ENCODE peak calls at places on chromosome 14, in eight cellular contexts. E, D, N, H, Z, W, Y and I are unnamed samples. For H3K4me1, the result is how much of the 10 kb centered on the place peaks cover.

GRCh38 chr14:27008187-27008586 is 410.4 kb upstream of the NOVA1 start:
- DNase-seq in E (no peak), D (no peak), Y (no peak), N (no peak), H (no peak), W (no peak), Z (no peak), I (no peak)

GRCh38 chr14:62629070-62629580 is 416.1 kb downstream of the KCNH5 start:
- DNase-seq in E (no peak), Y (no peak), H (no peak), N (no peak), Z (no peak), D (no peak), W (peak), I (no peak)

GRCh38 chr14:67987596-67987995 is 168.0 kb downstream of the RAD51B start:
- DNase-seq in E (no peak), W (no peak), Y (no peak), N (peak), D (no peak), Z (no peak), H (no peak), I (no peak)

GRCh38 chr14:75499084-75499875 is 23.0 kb upstream of the BATF start:
- DNase-seq in W (no peak), E (no peak), N (no peak), H (no peak), Z (no peak), Y (no peak), D (no peak), I (no peak)

GRCh38 chr14:99595524-99595923 is 8.5 kb downstream of the CCDC85C start:
- DNase-seq in E (no peak), Y (no peak), D (no peak), W (no peak), N (no peak), H (no peak), Z (no peak), I (no peak)

GRCh38 chr14:88049271-88049670 is 44.3 kb downstream of the GPR65 start:
- DNase-seq in N (no peak), E (no peak), D (no peak), Z (no peak), Y (no peak), H (no peak), W (no peak), I (no peak)

GRCh38 chr14:80959448-80960006 is 4.1 kb downstream of the TSHR start:
- DNase-seq in N (no peak), E (peak), D (peak), Z (no peak), W (no peak), H (no peak), Y (no peak), I (no peak)

GRCh38 chr14:56351861-56352260 is 227.7 kb upstream of the TMEM260 start:
- DNase-seq in W (peak), Y (no peak), H (no peak), N (peak), E (no peak), D (no peak), Z (no peak), I (no peak)

DNA sequence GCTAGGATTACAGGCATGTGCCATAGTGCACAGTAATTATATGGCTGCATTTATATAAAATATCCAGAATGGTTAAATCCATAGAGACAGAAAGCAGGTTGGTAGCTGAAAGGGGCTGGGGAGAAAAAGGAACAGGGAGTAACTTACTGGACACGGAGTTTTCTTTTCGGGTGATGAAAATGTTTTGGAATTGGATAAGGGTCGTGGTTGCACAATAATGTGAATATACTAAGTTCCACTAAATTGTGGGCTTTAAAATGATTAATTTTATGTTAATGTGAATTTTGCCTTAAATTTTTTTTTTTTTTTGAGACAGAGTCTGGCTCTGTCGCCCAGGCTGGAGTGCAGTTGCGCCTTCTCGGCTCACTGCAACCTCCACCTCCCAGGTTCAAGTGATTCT is 70.1 kb upstream of the BDKRB2 start:
- DNase-seq in E (no peak), H (no peak), Z (no peak), W (no peak), Y (no peak), D (no peak), N (no peak), I (no peak)
- H3K27ac ChIP-seq in E (no peak), H (no peak), Z (no peak), W (no peak), Y (no peak), D (no peak), N (no peak), I (no peak)

GRCh38 chr14:89294872-89295271 is 122.2 kb downstream of the FOXN3 start:
- DNase-seq in E (no peak), Y (no peak), D (no peak), Z (no peak), H (no peak), W (no peak), N (no peak), I (no peak)

GRCh38 chr14:89292579-89293348 is 124.3 kb downstream of the FOXN3 start:
- DNase-seq in Y (no peak), W (peak), Z (no peak), H (no peak), N (no peak), D (no peak), E (no peak), I (no peak)

GRCh38 chr14:89296281-89296745 is 120.7 kb downstream of the FOXN3 start:
- DNase-seq in N (no peak), W (peak), H (no peak), Y (no peak), Z (no peak), E (no peak), D (no peak), I (no peak)

GRCh38 chr14:89293349-89293916 is 123.6 kb downstream of the FOXN3 start:
- DNase-seq in H (no peak), W (peak), E (no peak), Y (no peak), Z (no peak), D (no peak), N (no peak), I (no peak)

GRCh38 chr14:89294060-89294459 is 123.0 kb downstream of the FOXN3 start:
- DNase-seq in H (peak), E (no peak), N (no peak), Y (no peak), D (no peak), Z (no peak), W (no peak), I (no peak)
- H3K4me3 ChIP-seq in H (no peak), E (no peak), N (no peak), Y (no peak), D (no peak), Z (no peak), W (no peak), I (no peak)

DNA sequence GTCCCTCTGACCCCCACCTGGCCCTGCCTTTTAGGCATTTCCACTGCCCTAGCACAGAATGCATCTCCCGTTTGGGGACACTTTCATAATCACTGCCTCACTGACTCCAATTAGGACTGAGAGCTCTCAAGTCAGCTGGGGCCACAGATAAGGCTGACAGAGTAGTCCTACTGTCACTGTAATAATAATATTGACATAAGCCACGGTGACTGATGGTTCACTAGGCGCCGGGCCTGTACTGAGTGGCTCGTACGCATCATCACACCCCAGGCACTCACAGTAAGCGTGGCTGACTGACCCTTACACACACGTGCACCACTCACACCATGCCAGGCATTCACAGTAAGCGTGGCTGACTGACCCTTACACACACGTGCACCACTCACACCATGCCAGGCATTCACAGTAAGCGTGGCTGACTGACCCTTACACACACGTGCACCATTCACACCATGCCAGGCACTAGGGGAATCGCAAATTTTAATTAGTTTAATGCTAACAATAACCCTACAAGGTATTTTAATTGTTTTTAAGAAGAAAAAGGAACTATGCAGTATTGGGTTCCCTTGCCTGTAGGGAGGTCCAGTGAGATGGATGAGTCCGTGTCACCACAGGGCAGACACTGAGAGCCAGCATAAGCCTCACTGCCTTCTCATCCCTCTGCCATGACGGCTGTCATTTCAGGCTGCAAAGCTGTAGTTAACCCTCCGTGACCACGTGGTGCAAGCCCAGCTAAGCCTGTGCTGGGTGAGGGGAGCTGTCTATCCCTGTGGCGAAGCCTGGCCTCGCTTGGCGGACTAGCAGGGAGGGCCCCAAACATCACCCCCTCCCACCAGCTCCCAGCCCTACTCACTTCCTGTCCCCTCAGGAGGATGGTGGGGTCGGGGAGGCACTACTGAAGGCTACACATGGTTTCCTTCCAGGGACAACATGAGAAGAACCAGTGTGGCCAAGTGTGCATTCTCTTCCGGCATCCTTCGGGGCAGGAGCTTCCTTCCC is 87.9 kb downstream of the CHGA start:
- DNase-seq in D (peak), Z (no peak), H (no peak), W (no peak), Y (no peak), N (no peak), E (no peak), I (no peak)
- H3K4me1 ChIP-seq in D (half or more), Z (under half), H (under half), W (under half), Y (under half), N (under half), E (under half), I (under half)

GRCh38 chr14:34065222-34065621 is 114.3 kb upstream of the EGLN3 start:
- DNase-seq in N (no peak), Z (no peak), E (no peak), Y (no peak), H (no peak), W (no peak), D (no peak), I (no peak)
- H3K27ac ChIP-seq in N (no peak), Z (no peak), E (no peak), Y (no peak), H (no peak), W (no peak), D (no peak), I (peak)

DNA sequence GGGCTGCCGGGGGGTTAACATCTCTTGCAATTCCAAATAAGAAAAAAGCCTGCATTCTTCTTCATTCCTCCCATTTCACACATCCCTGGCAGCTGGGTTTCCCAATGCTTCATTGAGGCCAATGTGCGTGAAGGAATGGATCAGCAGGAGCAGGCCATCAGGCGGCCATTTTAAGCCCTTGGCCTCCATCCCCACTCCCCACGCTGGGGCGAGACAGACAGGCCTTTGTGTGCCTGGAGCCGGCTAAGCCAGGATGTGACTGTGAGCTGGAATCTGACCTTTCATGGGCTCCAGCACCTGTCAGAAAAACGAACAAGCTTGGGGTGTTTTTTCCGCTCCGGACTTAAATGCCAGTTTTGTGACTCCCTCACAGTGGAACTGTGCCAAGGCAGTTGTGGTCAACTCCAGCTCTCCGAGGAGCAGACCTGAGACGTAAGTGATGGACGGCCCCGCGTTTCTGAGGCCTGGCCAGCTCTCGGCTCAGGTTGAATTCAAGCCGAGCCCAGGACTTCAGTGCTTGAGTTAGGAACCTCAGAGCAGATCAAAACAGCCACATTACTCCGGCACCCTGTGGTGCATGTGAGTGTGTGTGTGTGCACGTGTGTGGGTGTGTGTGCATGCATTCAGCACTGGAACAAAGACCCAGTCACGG is 133.1 kb downstream of the TMEM30B start:
- DNase-seq in N (peak), Z (no peak), E (no peak), D (no peak), W (no peak), H (no peak), Y (peak), I (peak)
- H3K4me3 ChIP-seq in N (no peak), Z (no peak), E (no peak), D (no peak), W (no peak), H (no peak), Y (no peak), I (peak)

GRCh38 chr14:69636718-69637480 is 25.5 kb downstream of the SUSD6 start:
- DNase-seq in W (no peak), Z (no peak), H (no peak), N (no peak), Y (no peak), D (no peak), E (no peak), I (no peak)
- H3K4me1 ChIP-seq in W (under half), Z (under half), H (half or more), N (under half), Y (half or more), D (half or more), E (under half), I (half or more)

GRCh38 chr14:90303382-90303943 is 28.3 kb downstream of the NRDE2 start:
- DNase-seq in H (no peak), Z (no peak), N (no peak), Y (no peak), W (no peak), D (no peak), E (no peak), I (no peak)

GRCh38 chr14:90300649-90301048 is 31.1 kb downstream of the NRDE2 start:
- DNase-seq in E (no peak), N (no peak), H (no peak), D (no peak), W (peak), Z (no peak), Y (no peak), I (no peak)

GRCh38 chr14:90301122-90301521 is 30.6 kb downstream of the NRDE2 start:
- DNase-seq in Z (no peak), Y (no peak), H (no peak), E (no peak), N (no peak), D (no peak), W (no peak), I (no peak)

GRCh38 chr14:90302529-90303303 is 29.0 kb downstream of the NRDE2 start:
- DNase-seq in Z (no peak), E (no peak), Y (no peak), D (no peak), N (no peak), H (no peak), W (peak), I (no peak)

GRCh38 chr14:90301580-90302181 is 30.1 kb downstream of the NRDE2 start:
- DNase-seq in E (no peak), Z (no peak), H (no peak), N (peak), D (no peak), W (peak), Y (no peak), I (no peak)
- H3K27ac ChIP-seq in E (no peak), Z (peak), H (peak), N (no peak), D (peak), W (no peak), Y (peak), I (peak)

GRCh38 chr14:101730626-101731186 is 30.8 kb upstream of the PPP2R5C start:
- DNase-seq in H (no peak), W (no peak), N (no peak), Y (no peak), Z (no peak), E (no peak), D (no peak), I (no peak)
- H3K4me3 ChIP-seq in H (no peak), W (no peak), N (no peak), Y (no peak), Z (no peak), E (no peak), D (no peak), I (no peak)